ENCODE peak calls at places on chromosomes 6 and 20, in nine cellular contexts. U is Calu3, S is A172, W is NCI-H1694 treated with DMSO at 0.1 percent for 48 hours, P is GM04504, R is NCI-H1930, E is kidney, Y is T-helper 2 cell, Z is fibroblast of the conjunctiva. O is an unnamed sample.

GRCh38 chr6:135181333-135182119 is 418 bp downstream of the MYB start:
- DNase-seq in U (no peak), S (no peak), W (peak), P (no peak), R (no peak), E (no peak), Y (peak), Z (no peak), O (peak)

GRCh38 chr6:165439928-165440554 is 130.6 kb upstream of the C6orf118 start:
- DNase-seq in U (no peak), S (peak), W (peak), P (peak), R (no peak), E (no peak), Y (peak), Z (peak), O (no peak)

GRCh38 chr20:37534401-37535157 is 6.9 kb upstream of the BLCAP start:
- DNase-seq in U (peak), S (peak), W (peak), P (peak), R (peak), E (no peak), Y (peak), Z (peak), O (peak)

GRCh38 chr6:572596-573265 is 84.2 kb downstream of the HUS1B start:
- DNase-seq in U (no peak), S (no peak), W (no peak), P (no peak), R (no peak), E (no peak), Y (no peak), Z (no peak), O (no peak)

GRCh38 chr6:169574420-169574819 is 127.4 kb downstream of the WDR27 start:
- DNase-seq in U (no peak), S (no peak), W (no peak), P (no peak), R (no peak), E (peak), Y (no peak), Z (no peak), O (no peak)

GRCh38 chr20:1803216-1804128 is 91.7 kb upstream of the SIRPA start:
- DNase-seq in U (no peak), S (no peak), W (no peak), P (no peak), R (peak), E (peak), Y (peak), Z (no peak), O (peak)

GRCh38 chr20:54197621-54198604 is 10.0 kb upstream of the PFDN4 start:
- DNase-seq in U (peak), S (peak), W (no peak), P (peak), R (no peak), E (no peak), Y (no peak), Z (peak), O (no peak)

GRCh38 chr6:47153066-47153755 is 111.1 kb upstream of the ADGRF1 start:
- DNase-seq in U (peak), S (peak), W (no peak), P (no peak), R (no peak), E (no peak), Y (no peak), Z (no peak), O (no peak)

GRCh38 chr6:72931325-72931903 is 293.9 kb downstream of the KHDC1L start:
- DNase-seq in U (no peak), S (no peak), W (no peak), P (no peak), R (no peak), E (no peak), Y (no peak), Z (no peak), O (no peak)

GRCh38 chr6:89475634-89476033 is 42.7 kb downstream of the ANKRD6 start:
- DNase-seq in U (no peak), S (peak), W (no peak), P (no peak), R (no peak), E (no peak), Y (peak), Z (peak), O (peak)

GRCh38 chr6:43809417-43810305 is 39.6 kb downstream of the VEGFA start:
- DNase-seq in U (peak), S (peak), W (no peak), P (no peak), R (no peak), E (no peak), Y (peak), Z (no peak), O (no peak)

GRCh38 chr20:32449057-32449889 is 91.1 kb downstream of the ASXL1 start:
- DNase-seq in U (no peak), S (no peak), W (no peak), P (no peak), R (no peak), E (no peak), Y (no peak), Z (no peak), O (no peak)

GRCh38 chr6:34560366-34561226 is 4.5 kb upstream of the SPDEF start:
- DNase-seq in U (peak), S (peak), W (peak), P (no peak), R (no peak), E (peak), Y (no peak), Z (no peak), O (no peak)

GRCh38 chr6:14072084-14072483 is 45.5 kb upstream of the CD83 start:
- DNase-seq in U (no peak), S (peak), W (no peak), P (no peak), R (no peak), E (no peak), Y (no peak), Z (no peak), O (no peak)

GRCh38 chr6:8969747-8970146 is 534.4 kb upstream of the SLC35B3 start:
- DNase-seq in U (no peak), S (no peak), W (no peak), P (no peak), R (no peak), E (no peak), Y (no peak), Z (no peak), O (no peak)

GRCh38 chr6:37713529-37714119 is 15.9 kb upstream of the MDGA1 start:
- DNase-seq in U (no peak), S (no peak), W (no peak), P (no peak), R (no peak), E (no peak), Y (no peak), Z (no peak), O (no peak)

GRCh38 chr6:85451586-85452306 is 1.9 kb downstream of the NT5E start:
- DNase-seq in U (no peak), S (no peak), W (no peak), P (no peak), R (no peak), E (no peak), Y (no peak), Z (no peak), O (no peak)

GRCh38 chr6:105609375-105609991 is 206.6 kb upstream of the PREP start:
- DNase-seq in U (no peak), S (peak), W (no peak), P (no peak), R (no peak), E (peak), Y (no peak), Z (no peak), O (no peak)

GRCh38 chr6:62623851-62624532 is 338.0 kb upstream of the KHDRBS2 start:
- DNase-seq in U (no peak), S (no peak), W (no peak), P (no peak), R (no peak), E (no peak), Y (no peak), Z (no peak), O (no peak)

GRCh38 chr20:25339608-25340007 is 51.0 kb downstream of the ABHD12 start:
- DNase-seq in U (peak), S (no peak), W (no peak), P (no peak), R (no peak), E (no peak), Y (no peak), Z (no peak), O (no peak)

GRCh38 chr6:144013486-144013909 is 5.4 kb upstream of the PLAGL1 start:
- DNase-seq in U (peak), S (peak), W (peak), P (peak), R (peak), E (peak), Y (peak), Z (peak), O (peak)

GRCh38 chr20:45886590-45887345 is 654 bp downstream of the SPATA25 start:
- DNase-seq in U (no peak), S (no peak), W (no peak), P (no peak), R (no peak), E (peak), Y (no peak), Z (no peak), O (no peak)

GRCh38 chr20:60477958-60478357 is 519.7 kb downstream of the CDH26 start:
- DNase-seq in U (no peak), S (no peak), W (no peak), P (no peak), R (no peak), E (no peak), Y (no peak), Z (no peak), O (no peak)

GRCh38 chr6:138765896-138766487 is 7.6 kb upstream of the CCDC28A start:
- DNase-seq in U (no peak), S (peak), W (peak), P (no peak), R (no peak), E (no peak), Y (peak), Z (peak), O (no peak)

GRCh38 chr6:5665173-5665572 is 341.6 kb downstream of the NRN1 start:
- DNase-seq in U (no peak), S (no peak), W (no peak), P (no peak), R (no peak), E (no peak), Y (peak), Z (no peak), O (peak)

GRCh38 chr6:13234130-13234529 is 94.2 kb downstream of the TBC1D7 start:
- DNase-seq in U (no peak), S (no peak), W (no peak), P (peak), R (no peak), E (no peak), Y (no peak), Z (no peak), O (no peak)

GRCh38 chr6:144415014-144415413 is 129.9 kb downstream of the UTRN start:
- DNase-seq in U (no peak), S (peak), W (no peak), P (no peak), R (no peak), E (no peak), Y (no peak), Z (peak), O (no peak)

GRCh38 chr6:15036690-15037245 is 209.1 kb upstream of the JARID2 start:
- DNase-seq in U (peak), S (no peak), W (peak), P (no peak), R (no peak), E (no peak), Y (no peak), Z (no peak), O (no peak)

GRCh38 chr6:37783831-37784584 is 35.5 kb upstream of the ZFAND3 start:
- DNase-seq in U (no peak), S (no peak), W (no peak), P (no peak), R (no peak), E (peak), Y (no peak), Z (no peak), O (no peak)

GRCh38 chr6:138103876-138104275 is 3.3 kb downstream of the PERP start:
- DNase-seq in U (no peak), S (no peak), W (peak), P (no peak), R (no peak), E (no peak), Y (no peak), Z (no peak), O (no peak)

GRCh38 chr6:6915813-6916547 is 191.8 kb upstream of the RREB1 start:
- DNase-seq in U (no peak), S (no peak), W (no peak), P (peak), R (no peak), E (peak), Y (peak), Z (peak), O (no peak)

GRCh38 chr20:37566590-37567330 is 39.1 kb upstream of the BLCAP start:
- DNase-seq in U (no peak), S (no peak), W (no peak), P (no peak), R (no peak), E (no peak), Y (no peak), Z (no peak), O (no peak)

GRCh38 chr20:61543931-61544745 is 292.1 kb downstream of the CDH4 start:
- DNase-seq in U (no peak), S (no peak), W (no peak), P (no peak), R (no peak), E (peak), Y (no peak), Z (no peak), O (no peak)

GRCh38 chr20:58555078-58555765 is 40.0 kb upstream of the APCDD1L start:
- DNase-seq in U (no peak), S (peak), W (no peak), P (peak), R (no peak), E (no peak), Y (no peak), Z (peak), O (no peak)

GRCh38 chr20:4601630-4602296 is 119.9 kb upstream of the PRND start:
- DNase-seq in U (peak), S (peak), W (no peak), P (no peak), R (no peak), E (peak), Y (no peak), Z (no peak), O (no peak)

GRCh38 chr6:127464161-127464880 is 5.1 kb upstream of the KIAA0408 start:
- DNase-seq in U (no peak), S (peak), W (no peak), P (peak), R (no peak), E (no peak), Y (no peak), Z (no peak), O (no peak)

GRCh38 chr20:45037050-45037449 is 63.9 kb downstream of the KCNS1 start:
- DNase-seq in U (peak), S (peak), W (no peak), P (no peak), R (no peak), E (no peak), Y (no peak), Z (peak), O (no peak)

GRCh38 chr6:161921602-161922400 is 647.9 kb upstream of the AGPAT4 start:
- DNase-seq in U (no peak), S (no peak), W (no peak), P (no peak), R (no peak), E (no peak), Y (no peak), Z (no peak), O (no peak)